ENCODE peak calls at places on chromosome X, in four cellular contexts. L is CD4-positive, CD25-positive, alpha-beta regulatory T cell; Y is aorta; G is Peyer's patch. N is an unnamed sample.

GRCh38 chrX:56462389-56462788 is 101.0 kb upstream of the UBQLN2 start:
- DNase-seq in L (peak), Y (no peak), G (no peak), N (no peak)

GRCh38 chrX:106039920-106040319 is 1.4 kb upstream of the SERPINA7 start:
- DNase-seq in L (no peak), Y (no peak), G (no peak), N (no peak)

GRCh38 chrX:8988456-8988855 is 45.5 kb downstream of the FAM9B start:
- DNase-seq in L (no peak), Y (peak), G (no peak), N (no peak)

GRCh38 chrX:117376460-117376859 is 740.1 kb downstream of the KLHL13 start:
- DNase-seq in L (no peak), Y (no peak), G (no peak), N (no peak)

GRCh38 chrX:153634832-153635231 is 12.2 kb upstream of the DUSP9 start:
- DNase-seq in L (no peak), Y (no peak), G (no peak), N (no peak)

GRCh38 chrX:30228526-30228925 is 1.9 kb upstream of the MAGEB3 start:
- DNase-seq in L (no peak), Y (no peak), G (no peak), N (no peak)

GRCh38 chrX:150926791-150927190 is 28.3 kb upstream of the CD99L2 start:
- DNase-seq in L (no peak), Y (no peak), G (no peak), N (no peak)

GRCh38 chrX:12304261-12304660 is 166.0 kb downstream of the FRMPD4 start:
- DNase-seq in L (no peak), Y (no peak), G (no peak), N (no peak)

GRCh38 chrX:67718926-67719325 is 175.1 kb downstream of the AR start:
- DNase-seq in L (no peak), Y (no peak), G (no peak), N (no peak)

GRCh38 chrX:67717571-67717970 is 173.8 kb downstream of the AR start:
- DNase-seq in L (no peak), Y (no peak), G (no peak), N (no peak)

DNA sequence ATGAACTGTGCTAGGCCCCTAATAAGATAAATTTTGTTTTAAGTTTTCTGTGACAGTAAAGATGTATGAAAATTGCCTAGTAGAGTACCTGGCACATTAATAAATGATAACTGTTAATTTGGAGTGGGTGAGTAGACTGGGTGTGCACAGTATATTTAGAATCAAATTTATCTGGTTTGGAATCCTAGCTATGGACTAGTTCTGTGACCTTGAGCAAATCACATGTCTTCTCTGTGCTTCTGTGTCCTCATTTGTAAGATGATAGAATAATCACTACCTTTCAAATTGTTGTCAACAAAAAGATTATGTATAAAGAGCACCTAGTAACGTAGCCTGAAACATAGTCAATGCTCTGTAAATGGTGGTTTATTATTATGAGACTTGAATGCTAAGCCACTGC is 170.2 kb downstream of the AR start:
- DNase-seq in L (no peak), Y (no peak), G (no peak), N (no peak)
- H3K27ac ChIP-seq in L (no peak), Y (no peak), G (no peak), N (no peak)

DNA sequence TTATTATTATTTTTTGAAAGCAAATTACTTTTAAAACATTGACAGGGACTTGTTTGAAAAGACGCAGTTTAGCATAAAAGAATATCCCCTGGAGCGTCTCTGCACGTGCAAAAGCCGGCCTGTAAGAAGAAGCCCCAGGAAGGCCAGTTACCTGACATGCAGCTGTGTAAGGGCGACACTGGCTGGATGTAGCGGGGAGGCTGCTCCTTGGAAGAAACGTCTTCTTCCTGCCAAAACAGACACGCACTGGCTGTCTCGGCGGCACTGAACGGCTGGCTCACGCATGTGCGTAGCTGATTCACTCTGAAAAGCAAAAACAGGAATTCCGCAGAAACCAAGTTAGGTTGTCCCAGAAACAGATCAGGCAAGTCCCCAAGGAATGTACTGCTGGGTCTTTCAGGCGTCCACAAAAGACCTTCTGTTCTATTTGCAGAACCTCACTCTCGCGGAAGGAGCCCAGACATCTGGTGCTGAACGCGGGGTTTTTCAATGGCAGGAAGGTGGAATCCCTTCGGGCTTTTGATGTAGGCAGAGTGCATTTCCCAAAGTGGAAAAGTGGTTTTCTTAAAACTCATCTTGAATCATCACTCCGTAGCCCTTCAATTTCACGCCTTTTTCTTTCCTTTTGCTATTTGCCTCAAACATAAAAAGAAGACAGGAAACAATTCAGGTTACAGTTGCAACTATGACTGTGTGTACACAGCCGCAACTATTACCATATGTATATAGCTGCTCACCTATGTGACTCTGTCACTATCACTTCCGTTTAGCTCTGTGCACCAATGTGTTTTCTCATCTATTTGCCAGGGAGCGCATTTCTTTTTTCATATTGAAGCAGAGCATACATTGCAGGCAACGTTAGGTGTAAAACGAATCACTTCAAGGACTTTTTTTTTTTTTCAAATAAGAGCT is 38.1 kb upstream of the ARSH start:
- DNase-seq in L (peak), Y (no peak), G (no peak), N (no peak)
- H3K27ac ChIP-seq in L (no peak), Y (no peak), G (no peak), N (no peak)

GRCh38 chrX:129525162-129525561 is 1.9 kb upstream of the SMARCA1 start:
- DNase-seq in L (no peak), Y (no peak), G (no peak), N (no peak)
- H3K27ac ChIP-seq in L (no peak), Y (no peak), G (no peak), N (no peak)

GRCh38 chrX:155632424-155633100 is 19.8 kb upstream of the TMLHE start:
- DNase-seq in L (peak), Y (no peak), G (no peak), N (no peak)
- H3K27ac ChIP-seq in L (no peak), Y (no peak), G (no peak), N (peak)

DNA sequence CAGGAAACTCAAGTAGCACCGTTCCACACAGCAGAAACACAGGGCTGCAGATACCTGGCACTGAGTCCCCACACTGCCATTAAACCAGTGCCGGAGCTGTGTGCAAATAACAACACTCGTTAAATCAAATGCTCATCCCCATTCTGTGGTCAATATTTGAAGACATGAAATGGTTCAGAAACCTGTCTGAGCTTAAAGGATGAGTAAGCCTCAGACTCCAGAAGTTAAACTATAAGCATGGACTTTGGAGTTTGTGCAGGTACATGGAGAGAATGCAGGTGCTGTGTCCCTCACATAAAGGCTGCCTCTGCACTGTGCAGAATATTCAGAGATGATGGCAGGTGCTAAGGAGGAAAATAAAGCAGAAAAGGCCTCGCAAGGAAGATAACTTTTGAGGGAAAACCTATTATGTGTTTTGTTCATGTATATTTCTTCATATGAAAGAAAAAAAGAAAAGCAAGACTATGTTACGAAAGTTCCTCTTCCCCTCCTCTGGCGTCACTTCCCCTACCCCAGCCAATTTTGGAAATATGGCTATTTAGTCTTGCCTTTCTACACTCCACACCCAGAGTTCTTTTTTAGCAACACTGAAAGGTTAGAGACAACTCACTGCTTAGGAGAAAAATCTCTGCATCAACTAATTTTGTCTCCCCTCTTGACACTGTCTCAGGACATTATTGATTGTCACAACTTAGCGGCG is 4.6 kb downstream of the MPP1 start:
- DNase-seq in L (no peak), Y (no peak), G (no peak), N (no peak)
- H3K27ac ChIP-seq in L (no peak), Y (no peak), G (peak), N (peak)

GRCh38 chrX:48101443-48101842 is 29.0 kb upstream of the SPACA5B start:
- DNase-seq in L (no peak), Y (no peak), G (no peak), N (no peak)
- H3K27ac ChIP-seq in L (no peak), Y (no peak), G (no peak), N (no peak)

GRCh38 chrX:107701493-107702121 is 73.3 kb downstream of the PRPS1 start:
- DNase-seq in L (no peak), Y (no peak), G (no peak), N (no peak)

GRCh38 chrX:107700317-107700774 is 72.0 kb downstream of the PRPS1 start:
- DNase-seq in L (no peak), Y (no peak), G (no peak), N (no peak)

GRCh38 chrX:107704181-107704580 is 71.4 kb downstream of the TSC22D3 start:
- DNase-seq in L (no peak), Y (no peak), G (no peak), N (no peak)

GRCh38 chrX:107700802-107701201 is 72.5 kb downstream of the PRPS1 start:
- DNase-seq in L (no peak), Y (no peak), G (no peak), N (no peak)

GRCh38 chrX:107699611-107700010 is 71.3 kb downstream of the PRPS1 start:
- DNase-seq in L (no peak), Y (no peak), G (no peak), N (no peak)
- H3K27ac ChIP-seq in L (no peak), Y (no peak), G (peak), N (no peak)

DNA sequence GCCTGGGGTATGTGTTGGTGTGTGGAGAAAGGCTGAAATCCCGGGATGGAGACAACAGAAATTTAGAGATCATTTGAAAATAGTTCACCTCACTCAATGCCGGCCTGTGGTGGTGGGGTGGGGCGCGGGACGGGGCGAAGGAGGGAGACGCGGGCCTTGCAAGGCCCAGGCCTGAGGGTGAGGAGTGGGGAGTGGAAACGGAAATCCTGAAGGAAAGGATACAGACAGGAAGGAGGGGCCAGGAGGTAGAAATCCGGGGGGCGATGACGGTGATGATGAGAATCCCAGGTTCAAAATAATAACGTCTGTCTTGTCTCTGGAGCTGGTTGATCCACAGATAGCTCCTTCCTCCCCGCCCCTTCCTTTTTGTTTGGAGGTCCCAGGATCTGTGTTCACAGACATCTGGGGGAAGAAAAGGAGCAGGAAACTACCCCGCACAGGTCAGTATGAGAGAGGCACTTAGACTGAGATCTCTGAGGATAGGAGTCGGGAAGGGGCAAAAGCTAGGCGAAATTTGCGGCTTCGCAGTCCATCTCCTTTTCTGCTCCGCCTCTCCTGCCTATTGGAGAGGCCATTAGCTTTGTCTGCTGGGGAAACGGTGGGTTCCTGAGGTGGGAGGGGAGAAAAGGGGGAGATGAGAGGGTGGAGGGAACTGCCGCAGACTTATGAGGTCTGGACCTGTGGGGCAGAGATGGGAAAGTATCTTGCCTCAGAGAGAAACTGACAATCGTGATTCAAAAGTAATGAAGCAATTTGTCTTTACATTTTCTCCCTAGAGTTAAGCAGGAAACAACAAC is 760 bp downstream of the TCEAL7 start:
- DNase-seq in L (no peak), Y (no peak), G (no peak), N (no peak)
- H3K27ac ChIP-seq in L (no peak), Y (no peak), G (no peak), N (no peak)

GRCh38 chrX:15334561-15334960 is 762 bp downstream of the PIGA start:
- DNase-seq in L (peak), Y (no peak), G (no peak), N (no peak)
- H3K27ac ChIP-seq in L (peak), Y (peak), G (peak), N (peak)

GRCh38 chrX:132842839-132843238 is 115.6 kb downstream of the HS6ST2 start:
- DNase-seq in L (no peak), Y (no peak), G (no peak), N (no peak)
- H3K27ac ChIP-seq in L (no peak), Y (no peak), G (no peak), N (no peak)

N was measured in CD8-positive, alpha-beta memory T cell.